ENCODE peak calls at places on chromosome 20, in five cellular contexts. U is dorsolateral prefrontal cortex, G is esophagus squamous epithelium, M is cardiac muscle cell, K is aorta. J is an unnamed sample. For H3K27me3, the result is how much of the 10 kb centered on the place peaks cover.

GRCh38 chr20:56626367-56627121 is 2.6 kb upstream of the TFAP2C start:
- DNase-seq in M (peak), G (no peak), K (no peak), U (no peak), J (no peak)

GRCh38 chr20:33262658-33263065 is 20.4 kb upstream of the BPIFB1 start:
- DNase-seq in U (peak), M (peak), K (no peak), G (no peak), J (no peak)

GRCh38 chr20:45047581-45048119 is 53.3 kb downstream of the KCNS1 start:
- DNase-seq in G (no peak), K (no peak), M (no peak), U (no peak), J (no peak)

GRCh38 chr20:62214067-62214466 is 6.0 kb downstream of the HRH3 start:
- DNase-seq in M (no peak), K (no peak), U (no peak), G (no peak), J (no peak)

GRCh38 chr20:34112600-34113061 is 588 bp upstream of the EIF2S2 start:
- DNase-seq in U (no peak), G (no peak), M (peak), K (no peak), J (no peak)

GRCh38 chr20:43937586-43937985 is 22.9 kb downstream of the TOX2 start:
- DNase-seq in U (no peak), M (no peak), G (no peak), K (no peak), J (no peak)

GRCh38 chr20:23658336-23658735 is 20.6 kb upstream of the CST3 start:
- DNase-seq in M (no peak), G (no peak), K (no peak), U (no peak), J (no peak)

GRCh38 chr20:38806855-38807655 is 1.6 kb downstream of the PPP1R16B start:
- DNase-seq in K (no peak), U (peak), G (no peak), M (no peak), J (no peak)

GRCh38 chr20:44157061-44157460 is 29.9 kb downstream of the JPH2 start:
- DNase-seq in M (no peak), G (no peak), K (no peak), U (no peak), J (no peak)

GRCh38 chr20:34512266-34512954 is 3.8 kb upstream of the DYNLRB1 start:
- DNase-seq in K (no peak), G (no peak), M (no peak), U (no peak), J (no peak)

GRCh38 chr20:59752101-59752586 is 147.8 kb downstream of the PHACTR3 start:
- DNase-seq in G (no peak), M (peak), K (peak), U (no peak), J (no peak)

DNA sequence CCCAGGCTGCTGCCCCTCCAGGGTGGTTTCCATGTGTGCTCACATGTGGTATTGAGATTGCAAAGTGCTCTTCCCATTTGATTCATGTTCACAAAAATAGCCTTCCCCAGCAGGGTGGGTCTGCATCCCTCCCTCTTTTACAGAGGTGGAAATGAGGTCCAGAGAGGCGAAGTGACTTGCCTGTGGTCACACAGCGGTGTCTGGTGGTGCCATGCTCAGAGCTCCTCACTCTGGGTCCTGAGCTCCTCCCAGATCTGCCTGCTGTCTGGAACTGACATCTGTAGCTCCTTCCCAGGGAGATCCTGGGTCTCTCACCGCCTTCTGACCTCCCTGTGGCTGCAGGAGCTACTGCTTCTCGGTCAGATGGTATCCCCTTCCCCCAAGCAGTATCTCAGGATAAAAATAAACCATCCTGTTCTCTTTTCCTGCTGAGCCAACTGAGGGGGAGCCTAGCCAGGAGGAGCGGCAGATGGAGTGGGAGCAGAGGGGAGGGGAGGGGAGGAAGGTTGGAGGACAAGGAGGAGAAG is 11.9 kb downstream of the CD40 start:
- DNase-seq in U (peak), M (peak), K (no peak), G (no peak), J (no peak)
- H3K27me3 ChIP-seq in U (under half), M (under half), K (under half), G (under half), J (under half)

DNA sequence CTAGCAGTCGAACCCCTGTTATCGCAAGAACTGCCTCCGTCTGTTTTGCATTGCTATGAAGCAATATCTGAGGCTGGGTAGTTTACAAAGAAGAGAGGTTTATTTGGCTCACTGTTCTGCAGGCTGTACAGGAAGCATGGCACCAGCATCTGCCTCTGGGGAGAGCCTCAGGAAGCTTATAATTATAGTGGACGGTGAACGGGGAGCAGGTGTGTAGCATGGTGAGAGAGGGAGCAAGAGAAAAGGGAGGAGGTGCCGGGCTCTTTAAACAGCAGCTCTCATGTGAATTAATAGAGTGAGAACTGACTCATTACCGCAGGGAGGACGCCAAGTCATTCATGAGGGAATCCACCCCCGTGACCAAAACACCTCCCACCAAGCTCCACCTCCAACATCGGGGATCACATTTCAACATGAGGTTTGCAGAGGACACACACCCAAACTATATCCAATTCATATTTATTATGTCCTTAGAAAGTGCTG is 172.6 kb upstream of the KCNG1 start:
- DNase-seq in M (no peak), G (no peak), U (no peak), K (no peak), J (no peak)
- H3K27me3 ChIP-seq in M (under half), G (under half), U (under half), K (under half), J (under half)

DNA sequence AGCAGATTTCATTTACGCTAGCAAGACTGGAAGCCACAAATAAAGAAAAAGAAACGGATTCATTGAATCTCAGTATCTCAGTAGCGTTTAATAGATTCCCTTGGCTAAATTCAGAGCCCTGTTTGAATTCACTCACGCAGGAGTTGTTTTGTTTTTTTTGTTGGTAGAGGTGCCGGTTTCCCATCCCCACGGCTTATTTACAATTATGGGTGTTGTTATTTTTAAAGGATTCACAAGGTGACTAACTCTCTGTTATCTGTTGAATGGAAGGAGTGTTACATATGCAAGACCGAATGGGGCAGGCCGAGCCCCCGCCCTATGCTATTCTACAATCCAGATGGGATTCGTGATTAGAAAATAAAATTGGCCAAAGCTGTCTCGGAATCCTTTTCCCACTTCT is 2.3 kb upstream of the INSM1 start:
- DNase-seq in G (no peak), M (no peak), U (no peak), K (no peak), J (no peak)
- H3K27me3 ChIP-seq in G (half or more), M (half or more), U (under half), K (under half), J (half or more)

GRCh38 chr20:63370623-63371176 is 9.6 kb upstream of the CHRNA4 start:
- DNase-seq in G (no peak), K (no peak), M (no peak), U (no peak), J (no peak)
- H3K27me3 ChIP-seq in G (half or more), K (under half), M (under half), U (under half), J (under half)

GRCh38 chr20:671252-672030 is 4.2 kb downstream of the SCRT2 start:
- DNase-seq in K (no peak), M (no peak), U (no peak), G (no peak), J (no peak)
- H3K27me3 ChIP-seq in K (under half), M (under half), U (under half), G (half or more), J (under half)

GRCh38 chr20:21698494-21699215 is 6.8 kb upstream of the PAX1 start:
- DNase-seq in G (no peak), K (no peak), U (no peak), M (no peak), J (no peak)
- H3K27me3 ChIP-seq in G (half or more), K (under half), U (under half), M (half or more), J (under half)

GRCh38 chr20:48878849-48879248 is 42.7 kb upstream of the ARFGEF2 start:
- DNase-seq in K (no peak), U (no peak), M (no peak), G (no peak), J (no peak)

GRCh38 chr20:48875914-48876240 is 45.6 kb upstream of the ARFGEF2 start:
- DNase-seq in M (no peak), U (no peak), G (no peak), K (no peak), J (no peak)

GRCh38 chr20:48877299-48877698 is 44.2 kb upstream of the ARFGEF2 start:
- DNase-seq in M (no peak), U (no peak), G (no peak), K (no peak), J (no peak)

GRCh38 chr20:48879609-48880008 is 41.9 kb upstream of the ARFGEF2 start:
- DNase-seq in K (no peak), M (no peak), U (no peak), G (no peak), J (no peak)

DNA sequence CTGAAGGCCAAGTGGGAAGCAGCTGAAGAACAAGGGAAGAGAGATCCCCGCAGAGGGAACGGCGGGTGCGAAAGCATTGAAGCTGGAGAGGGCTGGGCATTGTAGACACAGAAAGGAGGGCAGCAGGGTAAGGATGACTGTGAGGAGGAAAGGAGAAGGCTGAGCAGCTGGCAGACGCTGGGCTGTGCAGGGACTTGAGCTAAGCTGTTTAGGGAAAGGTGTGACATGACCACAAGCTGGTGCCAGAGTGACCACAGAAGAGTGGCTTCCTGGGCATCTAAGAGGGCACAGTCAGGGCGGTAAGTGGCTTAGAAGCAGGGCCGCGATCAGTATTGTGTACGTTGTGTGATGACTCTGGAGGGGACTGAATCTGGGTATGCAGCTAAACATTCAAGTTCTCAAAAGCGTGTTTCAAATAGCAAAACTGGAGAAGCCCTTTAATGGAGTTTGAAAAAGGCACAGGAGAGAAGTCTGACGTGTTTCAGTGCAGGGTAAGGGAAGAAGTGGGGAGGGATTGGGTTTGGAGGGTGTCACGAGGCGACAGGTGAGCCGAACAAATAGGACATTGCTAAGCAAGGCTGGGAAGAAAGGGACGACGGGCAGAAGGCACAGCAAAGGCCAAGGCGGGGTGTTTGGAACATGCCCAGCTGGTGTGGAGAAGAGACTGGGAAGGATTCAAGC is 46.1 kb upstream of the ARFGEF2 start:
- DNase-seq in U (no peak), K (no peak), G (no peak), M (no peak), J (no peak)
- H3K27me3 ChIP-seq in U (under half), K (under half), G (under half), M (under half), J (under half)

DNA sequence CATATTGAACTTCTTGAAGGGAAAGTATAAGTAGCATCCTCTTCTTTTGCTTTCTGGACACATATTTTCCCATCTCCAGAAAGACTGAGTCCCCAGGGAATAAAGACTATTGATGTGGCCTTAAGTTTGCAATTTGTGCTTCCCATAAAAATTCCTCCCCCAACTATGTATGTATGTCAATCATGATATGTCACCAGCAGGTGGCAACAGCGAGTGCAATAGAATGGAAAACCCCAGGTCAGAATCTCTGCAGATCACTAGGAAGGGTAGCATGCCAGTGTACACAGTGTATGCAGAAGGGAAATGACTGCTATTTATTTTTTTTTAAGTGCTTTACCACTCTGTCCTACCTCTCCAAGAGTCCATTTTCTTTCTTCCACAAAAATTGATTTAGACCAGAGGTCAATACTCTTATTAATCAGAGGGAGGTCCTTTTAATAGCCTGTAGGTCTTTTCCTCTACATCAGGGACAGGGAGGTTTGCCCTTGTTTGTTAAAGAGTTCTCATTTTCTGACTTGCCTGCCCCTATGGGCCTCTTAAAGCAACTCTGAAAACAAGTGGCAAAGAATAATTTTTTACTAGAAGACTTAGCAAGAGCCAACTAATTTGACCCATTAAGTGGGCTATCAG is 61.4 kb downstream of the BMP2 start:
- DNase-seq in G (no peak), M (peak), K (peak), U (peak), J (peak)
- H3K27me3 ChIP-seq in G (under half), M (under half), K (under half), U (under half), J (under half)